ENCODE peak calls at places on chromosomes 3 and 15, in ten cellular contexts. Z is cardiac muscle cell; B is pancreas; J is breast epithelium; W is MG63; A is Karpas-422; X is CD8-positive, alpha-beta memory T cell; M is H9; L is fibroblast of lung; V is WERI-Rb-1. K is an unnamed sample. For H3K9me3, the result is how much of the 10 kb centered on the place peaks cover.

GRCh38 chr3:73709712-73710111 is 85.0 kb upstream of the PDZRN3 start:
- DNase-seq in Z (peak), B (no peak), J (no peak), W (no peak), A (no peak), X (no peak), M (no peak), L (peak), V (no peak), K (no peak)

GRCh38 chr3:58021072-58021959 is 13.1 kb downstream of the FLNB start:
- DNase-seq in Z (no peak), B (no peak), J (no peak), W (no peak), A (no peak), X (no peak), M (peak), L (no peak), V (no peak), K (no peak)

GRCh38 chr3:3799173-3800075 is at the start of gene LRRN1:
- DNase-seq in Z (no peak), B (peak), J (peak), W (peak), A (no peak), X (no peak), M (peak), L (peak), V (peak), K (peak)

GRCh38 chr3:37762698-37763097 is 99.0 kb upstream of the CTDSPL start:
- DNase-seq in Z (peak), B (no peak), J (no peak), W (no peak), A (no peak), X (no peak), M (no peak), L (peak), V (no peak), K (no peak)

GRCh38 chr15:98321916-98322315 is 326.4 kb upstream of the IGF1R start:
- DNase-seq in Z (no peak), B (no peak), J (no peak), W (no peak), A (no peak), X (no peak), M (no peak), L (no peak), V (no peak), K (no peak)

GRCh38 chr3:51955175-51955892 is at the start of gene GPR62:
- DNase-seq in Z (no peak), B (peak), J (no peak), W (no peak), A (no peak), X (no peak), M (no peak), L (no peak), V (no peak), K (no peak)

GRCh38 chr3:17852217-17852616 is 109.8 kb upstream of the TBC1D5 start:
- DNase-seq in Z (no peak), B (no peak), J (no peak), W (no peak), A (no peak), X (no peak), M (no peak), L (no peak), V (no peak), K (no peak)

GRCh38 chr15:38612159-38612863 is 47.7 kb upstream of the RASGRP1 start:
- DNase-seq in Z (no peak), B (no peak), J (no peak), W (no peak), A (no peak), X (no peak), M (no peak), L (no peak), V (no peak), K (no peak)

GRCh38 chr3:198046120-198046857 is 86.3 kb downstream of the LMLN start:
- DNase-seq in Z (no peak), B (no peak), J (no peak), W (no peak), A (no peak), X (no peak), M (no peak), L (no peak), V (no peak), K (no peak)

GRCh38 chr3:37591130-37591865 is 270.4 kb upstream of the CTDSPL start:
- DNase-seq in Z (peak), B (no peak), J (no peak), W (peak), A (no peak), X (no peak), M (no peak), L (no peak), V (no peak), K (peak)

GRCh38 chr15:60184579-60184978 is 180.5 kb downstream of the FOXB1 start:
- DNase-seq in Z (no peak), B (no peak), J (no peak), W (peak), A (no peak), X (no peak), M (no peak), L (peak), V (no peak), K (no peak)

GRCh38 chr3:165346503-165346902 is 150.3 kb upstream of the SLITRK3 start:
- DNase-seq in Z (no peak), B (no peak), J (no peak), W (no peak), A (no peak), X (no peak), M (no peak), L (no peak), V (no peak), K (no peak)

GRCh38 chr15:101489633-101490407 is at the start of gene PCSK6:
- DNase-seq in Z (peak), B (no peak), J (no peak), W (peak), A (no peak), X (no peak), M (peak), L (peak), V (peak), K (no peak)

GRCh38 chr3:137259709-137260108 is 301.9 kb downstream of the IL20RB start:
- DNase-seq in Z (no peak), B (no peak), J (no peak), W (peak), A (no peak), X (no peak), M (peak), L (no peak), V (peak), K (no peak)

GRCh38 chr15:40844543-40844981 is 714 bp downstream of the SPINT1 start:
- DNase-seq in Z (no peak), B (peak), J (peak), W (no peak), A (no peak), X (no peak), M (no peak), L (peak), V (no peak), K (no peak)

GRCh38 chr15:63915209-63915887 is 81.6 kb upstream of the HERC1 start:
- DNase-seq in Z (no peak), B (no peak), J (no peak), W (no peak), A (peak), X (no peak), M (no peak), L (no peak), V (no peak), K (no peak)

GRCh38 chr3:124033360-124034015 is 41.6 kb upstream of the ROPN1 start:
- DNase-seq in Z (no peak), B (peak), J (no peak), W (no peak), A (no peak), X (no peak), M (peak), L (peak), V (peak), K (no peak)

GRCh38 chr15:38072507-38073277 is 138.3 kb downstream of the TMCO5A start:
- DNase-seq in Z (peak), B (peak), J (peak), W (peak), A (peak), X (no peak), M (peak), L (peak), V (peak), K (peak)

GRCh38 chr3:194089357-194090177 is 46.4 kb upstream of the HES1 start:
- DNase-seq in Z (peak), B (peak), J (peak), W (peak), A (no peak), X (no peak), M (peak), L (peak), V (peak), K (peak)

GRCh38 chr3:50356553-50356952 is 2.8 kb downstream of the TMEM115 start:
- DNase-seq in Z (peak), B (peak), J (no peak), W (peak), A (no peak), X (no peak), M (no peak), L (no peak), V (no peak), K (no peak)

GRCh38 chr3:157075693-157076420 is 84.1 kb downstream of the CCNL1 start:
- DNase-seq in Z (no peak), B (no peak), J (no peak), W (peak), A (no peak), X (no peak), M (no peak), L (no peak), V (no peak), K (no peak)

GRCh38 chr3:42012935-42013651 is 51.2 kb upstream of the ULK4 start:
- DNase-seq in Z (peak), B (peak), J (peak), W (peak), A (peak), X (peak), M (peak), L (peak), V (peak), K (peak)

GRCh38 chr15:48774484-48774883 is 36.4 kb downstream of the CEP152 start:
- DNase-seq in Z (no peak), B (no peak), J (no peak), W (no peak), A (no peak), X (no peak), M (no peak), L (peak), V (no peak), K (no peak)

GRCh38 chr15:98805434-98806274 is 157.3 kb downstream of the IGF1R start:
- DNase-seq in Z (no peak), B (no peak), J (no peak), W (no peak), A (peak), X (no peak), M (no peak), L (no peak), V (peak), K (no peak)

GRCh38 chr3:11544413-11545181 is 99.1 kb downstream of the VGLL4 start:
- DNase-seq in Z (peak), B (no peak), J (peak), W (no peak), A (no peak), X (no peak), M (no peak), L (peak), V (peak), K (peak)

GRCh38 chr15:59570364-59570763 is 41.2 kb upstream of the GCNT3 start:
- DNase-seq in Z (no peak), B (no peak), J (no peak), W (no peak), A (no peak), X (no peak), M (no peak), L (peak), V (no peak), K (no peak)

GRCh38 chr3:126704494-126705214 is 614 bp downstream of the CHCHD6 start:
- DNase-seq in Z (no peak), B (no peak), J (no peak), W (no peak), A (no peak), X (no peak), M (no peak), L (peak), V (no peak), K (no peak)

GRCh38 chr3:134978658-134979057 is 183.6 kb downstream of the EPHB1 start:
- DNase-seq in Z (no peak), B (no peak), J (no peak), W (no peak), A (peak), X (no peak), M (no peak), L (no peak), V (no peak), K (no peak)

GRCh38 chr15:74835312-74835823 is 7.6 kb downstream of the ULK3 start:
- DNase-seq in Z (peak), B (peak), J (no peak), W (peak), A (peak), X (peak), M (peak), L (peak), V (peak), K (peak)

GRCh38 chr3:122754867-122755835 is 38.5 kb downstream of the HSPBAP1 start:
- DNase-seq in Z (peak), B (no peak), J (no peak), W (no peak), A (peak), X (no peak), M (peak), L (peak), V (peak), K (no peak)

GRCh38 chr15:62618432-62618831 is 424.1 kb upstream of the TPM1 start:
- DNase-seq in Z (peak), B (no peak), J (no peak), W (peak), A (no peak), X (no peak), M (no peak), L (peak), V (no peak), K (no peak)

GRCh38 chr3:24042174-24042878 is 97.2 kb downstream of the NR1D2 start:
- DNase-seq in Z (peak), B (no peak), J (no peak), W (no peak), A (no peak), X (no peak), M (no peak), L (no peak), V (no peak), K (no peak)

GRCh38 chr3:195803309-195803908 is 8.3 kb downstream of the MUC4 start:
- DNase-seq in Z (no peak), B (no peak), J (no peak), W (no peak), A (no peak), X (no peak), M (no peak), L (no peak), V (no peak), K (no peak)

GRCh38 chr3:195802261-195802701 is 9.4 kb downstream of the MUC4 start:
- DNase-seq in Z (no peak), B (no peak), J (no peak), W (no peak), A (no peak), X (no peak), M (no peak), L (no peak), V (no peak), K (no peak)

GRCh38 chr3:195800240-195800639 is 11.5 kb downstream of the MUC4 start:
- DNase-seq in Z (peak), B (no peak), J (no peak), W (no peak), A (no peak), X (no peak), M (no peak), L (no peak), V (no peak), K (no peak)

GRCh38 chr3:195802795-195803194 is 8.9 kb downstream of the MUC4 start:
- DNase-seq in Z (no peak), B (no peak), J (no peak), W (no peak), A (no peak), X (no peak), M (no peak), L (no peak), V (no peak), K (no peak)

DNA sequence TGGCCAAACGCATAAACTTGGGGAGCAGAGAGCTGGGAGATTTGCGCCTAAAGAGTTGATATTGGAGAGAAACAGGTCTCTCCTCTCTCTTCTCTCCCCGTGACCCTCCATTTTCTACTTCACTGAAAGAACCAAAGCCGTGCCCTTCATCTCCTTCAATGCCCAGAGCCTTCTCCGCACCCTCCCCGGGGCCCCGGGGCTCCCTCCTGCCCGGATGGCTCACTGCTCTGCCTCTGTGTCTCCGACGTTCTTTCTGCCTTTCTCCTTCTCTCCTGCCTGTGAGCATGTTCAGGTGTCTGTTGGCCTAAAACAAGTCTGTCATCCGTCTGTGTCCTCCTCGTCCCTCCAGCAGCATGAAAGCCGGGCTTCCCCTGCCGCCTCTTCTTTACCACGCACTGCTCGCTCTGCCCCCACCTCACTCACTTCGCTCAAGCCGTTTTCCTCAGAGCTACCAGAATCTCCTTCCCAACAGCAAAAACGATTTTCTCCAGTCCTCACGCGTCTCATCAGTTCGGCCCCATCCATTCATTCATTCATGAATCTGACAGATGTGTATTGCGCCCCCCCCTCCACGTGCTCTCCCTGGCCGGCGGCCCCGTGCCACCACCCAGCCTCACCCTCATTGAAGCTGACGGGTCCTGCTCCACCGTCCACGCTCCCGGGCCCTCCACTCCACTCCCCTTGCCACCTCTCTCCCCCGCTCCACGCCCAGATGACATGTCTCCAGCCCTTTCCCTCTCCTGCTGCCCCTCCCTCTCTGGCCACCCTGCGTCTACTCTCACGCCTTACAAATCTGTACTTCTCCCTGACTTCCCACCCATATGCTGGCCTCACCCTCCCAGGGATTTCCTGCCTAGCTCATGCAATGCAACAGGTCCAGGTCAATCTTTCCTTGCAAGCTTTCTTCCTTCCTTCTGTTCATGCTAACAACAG is 10.2 kb downstream of the MUC4 start:
- DNase-seq in Z (no peak), B (no peak), J (no peak), W (no peak), A (no peak), X (no peak), M (no peak), L (no peak), V (no peak), K (no peak)
- H3K9me3 ChIP-seq in Z (under half), B (under half), J (under half), W (under half), A (under half), X (under half), M (under half), L (under half), V (under half), K (under half)

DNA sequence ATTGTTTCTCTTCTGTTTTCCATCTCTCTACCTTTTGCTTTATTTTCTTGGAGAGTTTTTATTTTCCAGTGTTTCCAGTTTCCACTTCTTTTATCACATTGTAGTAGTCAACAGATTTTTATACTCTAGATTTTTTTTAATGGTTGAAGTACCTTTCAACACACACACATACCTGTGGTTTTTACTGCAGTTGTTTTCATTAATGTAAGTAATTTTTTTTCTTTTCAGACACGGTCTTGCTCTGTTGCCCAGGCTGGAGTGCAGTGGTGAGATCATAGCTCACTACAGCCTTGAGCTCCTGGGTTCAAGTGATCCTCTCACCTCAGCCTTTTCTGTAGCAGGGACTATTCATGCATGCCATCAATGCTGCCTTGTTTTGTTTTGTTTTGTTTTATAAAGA is 472.5 kb upstream of the SGO1 start:
- DNase-seq in Z (peak), B (no peak), J (no peak), W (no peak), A (no peak), X (no peak), M (no peak), L (peak), V (no peak), K (no peak)
- H3K9me3 ChIP-seq in Z (under half), B (under half), J (under half), W (under half), A (under half), X (under half), M (under half), L (under half), V (under half), K (under half)

DNA sequence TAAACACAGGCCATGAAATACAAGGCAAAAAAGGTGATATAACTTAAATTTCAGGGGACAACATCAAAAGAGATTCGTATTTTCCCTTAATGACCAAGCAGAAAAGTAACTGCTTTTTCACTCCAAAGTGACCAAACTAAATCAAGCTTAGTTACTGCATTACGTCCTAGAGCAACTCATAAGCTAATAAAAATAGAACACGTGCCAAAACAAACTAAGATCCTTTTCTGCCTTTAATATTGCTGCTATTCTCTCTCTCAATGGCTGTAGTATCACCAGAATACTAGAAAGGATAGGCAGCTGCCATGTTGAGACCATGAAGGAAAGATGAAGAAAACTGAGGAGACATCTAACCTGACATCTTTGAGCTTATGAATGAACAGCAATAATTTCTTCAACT is 43.3 kb downstream of the UBXN7 start:
- DNase-seq in Z (peak), B (no peak), J (no peak), W (no peak), A (no peak), X (no peak), M (no peak), L (peak), V (no peak), K (no peak)
- H3K9me3 ChIP-seq in Z (under half), B (under half), J (under half), W (under half), A (under half), X (under half), M (under half), L (under half), V (under half), K (under half)

DNA sequence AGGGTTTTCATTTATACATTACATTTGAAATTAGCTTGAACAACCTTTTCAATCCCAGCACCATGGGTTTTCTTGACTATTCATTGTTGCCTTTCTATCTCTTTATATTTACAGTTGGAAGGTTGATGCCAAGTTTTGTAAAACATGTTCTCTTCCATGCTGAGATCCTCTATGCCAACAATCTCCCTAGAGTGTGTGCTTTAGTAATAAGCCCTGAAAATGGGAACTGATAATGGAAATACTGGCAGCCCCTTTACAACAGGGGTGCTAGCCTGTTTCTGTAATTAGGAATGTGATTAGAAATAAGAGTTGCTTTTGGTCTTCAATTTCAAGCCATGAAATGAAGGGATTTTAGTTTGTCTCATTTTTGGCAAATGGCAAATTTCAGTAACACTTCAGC is 239.9 kb upstream of the NAALADL2 start:
- DNase-seq in Z (no peak), B (no peak), J (no peak), W (no peak), A (no peak), X (no peak), M (no peak), L (no peak), V (no peak), K (no peak)
- H3K9me3 ChIP-seq in Z (under half), B (under half), J (under half), W (under half), A (under half), X (under half), M (under half), L (under half), V (under half), K (under half)

GRCh38 chr15:24985224-24985623 is 30.4 kb downstream of the SNRPN start:
- DNase-seq in Z (no peak), B (no peak), J (no peak), W (no peak), A (no peak), X (no peak), M (no peak), L (no peak), V (no peak), K (no peak)
- H3K9me3 ChIP-seq in Z (under half), B (under half), J (under half), W (under half), A (under half), X (under half), M (under half), L (under half), V (under half), K (under half)

K was measured in ovary.